ENCODE peak calls at places on chromosomes 4 and X, in five cellular contexts. S is germinal center, K is BE2C, F is ecto neural progenitor cell, J is ACHN. W is an unnamed sample.

GRCh38 chrX:103417370-103417769 is 41.0 kb downstream of the BEX3 start:
- DNase-seq in S (no peak), K (no peak), F (no peak), J (no peak), W (no peak)

GRCh38 chr4:139988863-139989765 is 164.9 kb downstream of the MAML3 start:
- DNase-seq in S (no peak), K (peak), F (no peak), J (peak), W (no peak)

GRCh38 chr4:97367878-97368277 is 775.4 kb downstream of the STPG2 start:
- DNase-seq in S (no peak), K (peak), F (no peak), J (peak), W (no peak)

GRCh38 chr4:75490155-75490554 is 24.0 kb downstream of the RCHY1 start:
- DNase-seq in S (no peak), K (no peak), F (no peak), J (peak), W (no peak)

GRCh38 chr4:107809236-107809635 is 15.5 kb upstream of the SGMS2 start:
- DNase-seq in S (no peak), K (no peak), F (no peak), J (no peak), W (no peak)

GRCh38 chr4:7830747-7831146 is 108.9 kb downstream of the AFAP1 start:
- DNase-seq in S (no peak), K (no peak), F (no peak), J (no peak), W (no peak)

GRCh38 chrX:44344687-44345086 is 1.2 kb upstream of the EFHC2 start:
- DNase-seq in S (no peak), K (no peak), F (no peak), J (no peak), W (no peak)

GRCh38 chr4:52051213-52051614 is at the start of gene SPATA18:
- DNase-seq in S (peak), K (no peak), F (peak), J (peak), W (no peak)

GRCh38 chr4:140926672-140927071 is 170.5 kb upstream of the TBC1D9 start:
- DNase-seq in S (no peak), K (no peak), F (no peak), J (no peak), W (no peak)

GRCh38 chr4:85257817-85258216 is 217.1 kb upstream of the ARHGAP24 start:
- DNase-seq in S (no peak), K (no peak), F (no peak), J (no peak), W (no peak)

GRCh38 chr4:172124656-172125308 is 311.6 kb downstream of the GALNTL6 start:
- DNase-seq in S (peak), K (no peak), F (no peak), J (no peak), W (no peak)

GRCh38 chrX:71178908-71179307 is 34.3 kb downstream of the NLGN3 start:
- DNase-seq in S (peak), K (peak), F (no peak), J (peak), W (no peak)

GRCh38 chr4:6873291-6873690 is 36.3 kb upstream of the TBC1D14 start:
- DNase-seq in S (no peak), K (no peak), F (no peak), J (peak), W (no peak)

GRCh38 chrX:45850197-45850774 is 649.6 kb upstream of the DIPK2B start:
- DNase-seq in S (no peak), K (no peak), F (peak), J (no peak), W (no peak)

GRCh38 chrX:131816551-131817136 is 206.5 kb upstream of the STK26 start:
- DNase-seq in S (no peak), K (no peak), F (no peak), J (no peak), W (no peak)

GRCh38 chr4:46986922-46987638 is 6.3 kb downstream of the GABRA4 start:
- DNase-seq in S (no peak), K (no peak), F (no peak), J (no peak), W (no peak)

GRCh38 chr4:179116581-179116980 is 1674.3 kb upstream of the AGA start:
- DNase-seq in S (no peak), K (no peak), F (no peak), J (no peak), W (no peak)

GRCh38 chrX:66625525-66625924 is 13.4 kb downstream of the EDA2R start:
- DNase-seq in S (no peak), K (no peak), F (no peak), J (no peak), W (no peak)

GRCh38 chr4:6516762-6517161 is 44.3 kb upstream of the PPP2R2C start:
- DNase-seq in S (no peak), K (no peak), F (no peak), J (no peak), W (no peak)

GRCh38 chr4:94714761-94715160 is 43.0 kb upstream of the BMPR1B start:
- DNase-seq in S (no peak), K (no peak), F (no peak), J (no peak), W (no peak)

GRCh38 chr4:126411047-126411446 is 1096.3 kb downstream of the FAT4 start:
- DNase-seq in S (no peak), K (no peak), F (no peak), J (no peak), W (no peak)

GRCh38 chrX:7996414-7996813 is 69.2 kb upstream of the PNPLA4 start:
- DNase-seq in S (peak), K (peak), F (no peak), J (peak), W (no peak)

GRCh38 chr4:113499696-113500095 is 261.8 kb downstream of the CAMK2D start:
- DNase-seq in S (no peak), K (no peak), F (no peak), J (peak), W (no peak)

GRCh38 chrX:13658602-13659001 is 5.7 kb downstream of the TCEANC start:
- DNase-seq in S (peak), K (no peak), F (no peak), J (peak), W (peak)

GRCh38 chrX:139739138-139739537 is 31.2 kb upstream of the MCF2 start:
- DNase-seq in S (no peak), K (no peak), F (no peak), J (no peak), W (no peak)

GRCh38 chrX:86604620-86605019 is 456.4 kb downstream of the DACH2 start:
- DNase-seq in S (no peak), K (no peak), F (no peak), J (peak), W (no peak)

GRCh38 chr4:150192986-150193385 is 114.7 kb downstream of the DCLK2 start:
- DNase-seq in S (no peak), K (no peak), F (no peak), J (no peak), W (no peak)

GRCh38 chr4:98606879-98607278 is 51.5 kb downstream of the TSPAN5 start:
- DNase-seq in S (no peak), K (no peak), F (no peak), J (no peak), W (no peak)

GRCh38 chr4:148284526-148285193 is 157.6 kb downstream of the NR3C2 start:
- DNase-seq in S (no peak), K (no peak), F (no peak), J (no peak), W (no peak)